ENCODE peak calls at places on chromosomes 12 and 14, in ten cellular contexts. W, F, P, H, V, U, T, I, B and E are unnamed samples. For H3K4me1, the result is how much of the 10 kb centered on the place peaks cover.

GRCh38 chr14:104252256-104253215 is 114.1 kb downstream of the KIF26A start:
- DNase-seq in F (no peak), H (no peak), I (no peak), P (no peak), B (no peak), V (no peak), W (no peak), T (no peak), U (no peak), E (no peak)

GRCh38 chr12:131239384-131240094 is 285.8 kb downstream of the ADGRD1 start:
- DNase-seq in W (no peak), P (no peak), F (no peak), I (no peak), T (no peak), V (no peak), H (no peak), U (no peak), B (no peak), E (no peak)

GRCh38 chr12:124120718-124121117 is 147.7 kb downstream of the ZNF664 start:
- DNase-seq in U (no peak), P (no peak), T (no peak), I (no peak), H (no peak), W (no peak), B (no peak), F (no peak), V (no peak), E (no peak)

GRCh38 chr12:16939871-16940306 is 333.9 kb upstream of the LMO3 start:
- DNase-seq in P (no peak), B (no peak), V (peak), F (peak), H (no peak), W (no peak), T (peak), U (peak), I (peak), E (peak)

GRCh38 chr12:3658327-3659163 is 94.4 kb downstream of the CRACR2A start:
- DNase-seq in T (peak), F (peak), U (peak), B (no peak), H (no peak), I (peak), V (no peak), P (peak), W (no peak), E (peak)

GRCh38 chr14:27315477-27315876 is 717.6 kb upstream of the NOVA1 start:
- DNase-seq in V (no peak), W (no peak), H (no peak), B (no peak), I (no peak), F (no peak), T (no peak), U (no peak), P (no peak), E (no peak)

GRCh38 chr14:94460631-94461416 is 8.2 kb upstream of the SERPINA11 start:
- DNase-seq in H (no peak), I (no peak), F (no peak), T (no peak), P (no peak), U (no peak), B (no peak), W (no peak), V (no peak), E (no peak)

GRCh38 chr14:60515696-60516284 is 6.8 kb downstream of the SIX6 start:
- DNase-seq in I (no peak), W (no peak), B (no peak), F (no peak), V (no peak), P (no peak), U (peak), T (no peak), H (no peak), E (no peak)

GRCh38 chr12:47770086-47770726 is 2.8 kb upstream of the SLC48A1 start:
- DNase-seq in B (no peak), P (no peak), V (peak), W (no peak), I (no peak), H (no peak), T (peak), F (peak), U (no peak), E (no peak)

GRCh38 chr14:70642313-70643235 is 858 bp downstream of the TTC9 start:
- DNase-seq in F (peak), I (no peak), P (peak), T (no peak), V (no peak), H (peak), B (no peak), W (peak), U (peak), E (peak)

GRCh38 chr14:20460458-20461229 is 590 bp downstream of the PIP4P1 start:
- DNase-seq in W (no peak), F (peak), T (no peak), P (peak), B (no peak), I (peak), U (no peak), H (peak), V (peak), E (no peak)

GRCh38 chr12:108508243-108508642 is 6.8 kb upstream of the FICD start:
- DNase-seq in F (no peak), U (no peak), I (peak), P (no peak), B (no peak), H (no peak), V (no peak), W (no peak), T (no peak), E (no peak)

GRCh38 chr12:109715310-109716091 is 1.9 kb downstream of the FAM222A start:
- DNase-seq in W (no peak), P (peak), B (no peak), F (no peak), I (no peak), H (no peak), U (peak), V (no peak), T (no peak), E (no peak)

GRCh38 chr14:93936245-93936644 is 9.1 kb downstream of the FAM181A start:
- DNase-seq in H (no peak), F (peak), U (peak), I (peak), P (no peak), T (no peak), B (no peak), V (no peak), W (no peak), E (peak)

GRCh38 chr14:93375673-93376156 is 28.7 kb downstream of the COX8C start:
- DNase-seq in B (no peak), H (peak), V (no peak), I (no peak), P (no peak), U (no peak), F (no peak), W (no peak), T (no peak), E (no peak)

GRCh38 chr14:72741836-72742681 is 151.8 kb downstream of the DPF3 start:
- DNase-seq in P (no peak), H (no peak), F (no peak), I (no peak), U (peak), T (no peak), V (no peak), B (no peak), W (no peak), E (no peak)

GRCh38 chr12:23536293-23536692 is 413.2 kb downstream of the SOX5 start:
- DNase-seq in T (no peak), I (no peak), F (no peak), P (no peak), U (no peak), B (no peak), H (peak), V (no peak), W (no peak), E (no peak)

GRCh38 chr12:51269174-51270066 is 795 bp downstream of the SMAGP start:
- DNase-seq in U (peak), F (peak), I (peak), P (peak), T (no peak), B (no peak), H (peak), V (peak), W (peak), E (peak)

GRCh38 chr14:96502621-96503251 is 554 bp downstream of the PAPOLA start:
- DNase-seq in H (peak), B (peak), W (peak), V (peak), F (peak), P (peak), T (peak), I (peak), U (peak), E (peak)

GRCh38 chr12:30640392-30640791 is 55.3 kb downstream of the IPO8 start:
- DNase-seq in W (no peak), I (no peak), H (no peak), T (no peak), P (no peak), U (no peak), F (no peak), V (no peak), B (no peak), E (no peak)
- H3K4me1 ChIP-seq in W (under half), I (under half), H (under half), T (under half), P (under half), U (under half), F (under half), V (under half), B (under half), E (under half)

GRCh38 chr12:27651201-27651600 is 45.0 kb upstream of the REP15 start:
- DNase-seq in P (no peak), U (no peak), B (no peak), T (peak), V (no peak), W (no peak), F (no peak), H (no peak), I (peak), E (no peak)

GRCh38 chr12:27646149-27646548 is 50.1 kb upstream of the REP15 start:
- DNase-seq in F (no peak), I (no peak), B (no peak), U (no peak), W (no peak), V (no peak), P (no peak), T (no peak), H (no peak), E (no peak)

GRCh38 chr12:27644446-27644845 is 51.8 kb upstream of the REP15 start:
- DNase-seq in T (peak), V (no peak), B (no peak), I (no peak), U (no peak), F (peak), P (no peak), W (no peak), H (no peak), E (peak)

GRCh38 chr12:27650011-27650410 is 46.2 kb upstream of the REP15 start:
- DNase-seq in P (no peak), T (no peak), U (no peak), W (no peak), F (no peak), V (no peak), I (no peak), H (no peak), B (no peak), E (no peak)

DNA sequence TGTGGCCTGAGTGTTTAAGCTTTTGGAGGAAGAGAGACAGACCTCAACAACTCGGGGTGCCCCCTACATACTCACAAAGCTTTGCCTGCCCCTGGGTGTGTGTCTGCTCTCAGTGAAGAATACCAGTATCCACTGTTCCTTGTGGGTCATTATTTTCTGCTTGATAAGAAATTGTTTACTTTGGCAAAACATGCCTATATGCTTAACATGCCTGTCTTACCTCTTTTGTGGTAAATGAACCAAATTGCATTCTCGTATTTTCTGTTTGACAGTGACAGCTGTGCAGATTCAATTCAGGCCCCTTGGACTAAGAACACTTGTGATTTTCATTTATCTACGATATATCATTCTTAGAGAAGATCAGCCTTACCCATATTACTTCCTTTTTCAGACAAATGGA is 50.6 kb upstream of the REP15 start:
- DNase-seq in V (no peak), P (no peak), T (no peak), U (no peak), W (no peak), H (no peak), B (no peak), I (no peak), F (no peak), E (no peak)
- H3K4me1 ChIP-seq in V (under half), P (under half), T (under half), U (under half), W (under half), H (under half), B (under half), I (under half), F (under half), E (under half)

GRCh38 chr12:6364037-6364360 is 11.4 kb downstream of the SCNN1A start:
- DNase-seq in H (no peak), B (no peak), W (peak), T (no peak), V (no peak), F (no peak), I (no peak), P (no peak), U (no peak), E (no peak)
- H3K4me1 ChIP-seq in H (under half), B (under half), W (under half), T (under half), V (half or more), F (under half), I (under half), P (under half), U (under half), E (under half)

DNA sequence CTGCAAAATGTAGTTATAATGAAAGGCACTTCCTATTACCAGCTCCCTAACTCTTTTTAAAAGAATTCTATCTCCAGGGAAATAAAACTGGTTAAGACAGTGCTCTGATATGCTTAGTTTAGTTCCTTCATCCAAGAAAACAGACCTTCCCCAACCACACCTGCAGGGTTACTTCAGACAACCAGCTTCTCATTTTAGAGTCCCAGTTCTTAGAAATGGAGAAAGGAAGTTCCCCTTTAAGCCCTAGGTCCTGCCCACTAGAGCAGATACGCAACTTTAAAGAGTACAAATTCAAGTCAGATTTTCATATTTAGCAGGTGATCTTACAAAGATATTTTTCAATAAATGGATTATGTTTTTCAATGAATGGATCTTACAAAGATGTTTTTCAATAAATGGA is 4.4 kb upstream of the WSB2 start:
- DNase-seq in W (no peak), B (no peak), I (no peak), T (no peak), P (no peak), V (no peak), F (no peak), H (no peak), U (no peak), E (no peak)
- H3K4me1 ChIP-seq in W (under half), B (under half), I (under half), T (under half), P (under half), V (under half), F (under half), H (under half), U (under half), E (under half)

DNA sequence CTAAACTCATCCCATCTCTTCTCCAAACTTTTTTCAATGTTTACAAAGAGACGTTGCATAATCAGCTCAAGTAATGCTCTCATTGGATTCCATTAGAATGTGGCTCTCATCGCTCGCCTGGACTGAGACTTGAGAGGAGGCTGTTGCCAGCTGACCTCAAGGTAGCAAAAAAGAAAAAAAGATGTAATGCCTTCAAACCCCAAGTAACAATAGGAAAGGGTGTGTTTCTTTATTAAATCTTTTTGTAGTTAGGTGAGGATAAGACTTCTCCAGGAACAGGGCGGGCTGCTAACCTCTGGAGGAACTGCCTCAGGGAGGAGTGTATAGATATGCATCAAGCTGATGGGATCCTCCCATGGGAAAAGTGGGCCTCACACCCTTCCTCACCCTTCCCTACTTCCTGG is 956 bp upstream of the PTHLH start:
- DNase-seq in W (no peak), I (no peak), B (no peak), U (no peak), H (no peak), P (no peak), T (peak), F (no peak), V (no peak), E (no peak)
- H3K4me1 ChIP-seq in W (under half), I (under half), B (under half), U (under half), H (under half), P (under half), T (under half), F (under half), V (under half), E (under half)

DNA sequence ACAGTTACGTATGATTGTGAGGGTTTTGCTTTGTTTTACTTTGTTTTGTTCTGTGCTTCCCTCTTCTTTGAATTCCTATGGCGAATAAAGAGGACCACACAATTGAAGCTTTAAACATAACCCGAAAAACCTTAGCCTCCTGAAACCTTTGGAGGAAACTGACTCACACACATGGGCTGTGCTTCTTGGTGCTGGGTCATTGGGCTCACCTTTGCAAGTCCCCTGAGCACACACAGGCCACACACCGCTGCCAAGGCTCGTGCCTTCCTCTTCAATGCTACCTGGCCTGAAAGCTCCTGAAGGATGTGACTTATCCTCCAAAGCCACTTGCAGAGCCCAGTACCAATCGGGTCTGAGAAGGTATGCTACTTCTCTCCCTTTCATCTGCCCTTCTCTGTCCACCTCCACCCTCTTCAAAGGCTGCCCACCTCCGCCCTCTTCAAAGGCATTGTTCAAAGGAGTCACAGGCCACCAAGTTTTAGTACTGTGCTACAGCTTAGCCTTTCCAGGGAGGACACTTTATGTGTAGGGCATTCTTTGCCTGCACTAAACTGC is 114.6 kb downstream of the FOXN3 start:
- DNase-seq in W (no peak), I (no peak), B (no peak), T (no peak), F (no peak), H (peak), P (no peak), U (no peak), V (no peak), E (no peak)
- H3K4me1 ChIP-seq in W (under half), I (under half), B (under half), T (under half), F (under half), H (under half), P (under half), U (under half), V (under half), E (under half)

DNA sequence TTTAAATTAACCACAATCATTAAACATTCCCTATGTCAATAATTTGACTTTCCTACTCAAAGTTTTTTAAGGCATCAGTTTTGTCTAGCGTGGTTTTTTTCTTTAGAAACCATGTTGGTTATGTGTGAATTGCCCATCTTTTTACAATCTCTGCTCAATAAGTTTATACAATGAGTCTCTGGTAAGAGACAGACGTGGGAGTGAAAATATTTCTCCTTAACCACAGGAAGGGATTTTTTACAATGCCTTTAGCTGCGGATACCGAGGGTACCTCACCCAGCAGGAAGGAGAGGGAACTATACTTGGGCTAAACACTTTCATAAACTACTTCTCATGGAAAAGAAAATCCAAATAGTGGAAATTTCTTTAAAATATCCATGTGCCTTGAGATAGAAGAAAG is 191.4 kb upstream of the BCL2L14 start:
- DNase-seq in P (no peak), T (peak), U (no peak), H (no peak), I (peak), V (no peak), W (no peak), F (no peak), B (no peak), E (peak)
- H3K4me1 ChIP-seq in P (under half), T (under half), U (under half), H (under half), I (half or more), V (half or more), W (under half), F (under half), B (under half), E (under half)

GRCh38 chr12:122942609-122943008 is 23.7 kb downstream of the ABCB9 start:
- DNase-seq in B (no peak), P (no peak), I (no peak), U (no peak), V (no peak), T (peak), W (no peak), F (no peak), H (no peak), E (no peak)
- H3K4me1 ChIP-seq in B (under half), P (under half), I (under half), U (under half), V (under half), T (under half), W (under half), F (under half), H (under half), E (under half)

DNA sequence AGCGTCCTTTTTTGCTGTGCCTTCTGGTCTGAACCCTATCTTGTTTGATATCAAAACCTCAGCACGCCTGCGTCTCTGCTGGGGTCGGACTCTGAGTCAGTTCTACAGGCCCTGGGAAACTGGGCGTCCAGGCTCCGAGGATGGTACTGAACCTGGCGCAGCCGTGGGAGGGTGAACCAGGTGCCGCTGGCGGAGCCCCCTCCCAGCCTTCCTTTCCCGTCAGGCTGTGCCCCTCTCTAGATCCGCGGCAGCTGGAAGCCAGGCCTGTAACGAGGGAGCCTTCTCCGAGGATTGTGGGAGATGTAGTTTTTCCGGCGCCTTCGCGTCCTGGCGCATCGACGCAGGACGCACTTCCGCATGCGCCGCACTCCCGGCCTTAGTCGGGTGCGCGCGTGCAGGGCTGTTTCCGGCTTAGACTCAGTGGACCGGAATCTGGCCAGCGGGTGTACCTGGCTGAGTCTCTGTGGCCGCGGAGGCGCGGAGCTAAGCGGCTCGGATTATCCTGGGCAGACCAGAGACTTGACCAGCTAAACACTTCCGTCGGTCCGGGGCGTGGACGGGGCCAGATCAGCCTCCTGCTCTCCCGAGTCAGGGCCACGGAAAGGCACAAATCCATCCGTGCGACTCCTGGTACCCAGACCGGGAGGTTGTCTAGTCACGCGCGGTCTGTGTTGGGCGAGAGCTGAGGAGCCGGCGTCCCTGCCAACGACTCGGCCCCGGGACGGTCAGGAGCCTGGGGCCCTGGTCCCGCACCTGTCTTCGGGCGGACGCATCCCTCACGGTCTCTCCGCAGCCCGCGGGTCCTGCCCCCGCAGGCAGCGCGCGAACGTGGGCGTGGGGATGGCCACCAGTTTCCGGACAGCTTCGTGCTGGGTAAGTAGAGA is at the start of gene ZNF26:
- DNase-seq in W (peak), I (peak), H (peak), T (peak), U (peak), V (peak), B (peak), P (peak), F (peak), E (peak)
- H3K4me1 ChIP-seq in W (under half), I (under half), H (under half), T (under half), U (under half), V (under half), B (under half), P (under half), F (under half), E (under half)